ENCODE peak calls at places on chromosomes 12 and 14, in nine cellular contexts. X is gastrocnemius medialis; R is thoracic aorta; B is HFFc6; W is CD8-positive, alpha-beta T cell; Z is A549; J is AG04450; M is colonic mucosa; P is HL-60. Q is an unnamed sample.

GRCh38 chr12:91556909-91557308 is 374.3 kb upstream of the DCN start:
- DNase-seq in X (no peak), R (no peak), B (no peak), W (no peak), Z (no peak), J (no peak), M (peak), P (no peak), Q (no peak)

GRCh38 chr14:104810316-104810715 is 9.4 kb downstream of the ZBTB42 start:
- DNase-seq in X (no peak), R (no peak), B (no peak), W (no peak), Z (no peak), J (no peak), M (no peak), P (no peak), Q (no peak)

GRCh38 chr14:76901171-76902055 is 75.2 kb downstream of the LRRC74A start:
- DNase-seq in X (no peak), R (no peak), B (peak), W (no peak), Z (no peak), J (no peak), M (no peak), P (no peak), Q (no peak)

GRCh38 chr12:8658361-8658760 is 4.3 kb downstream of the MFAP5 start:
- DNase-seq in X (no peak), R (no peak), B (peak), W (no peak), Z (no peak), J (no peak), M (no peak), P (no peak), Q (no peak)

GRCh38 chr12:104656921-104657320 is 200.2 kb downstream of the CHST11 start:
- DNase-seq in X (peak), R (no peak), B (no peak), W (no peak), Z (no peak), J (peak), M (no peak), P (no peak), Q (no peak)

GRCh38 chr14:60931206-60931605 is 49.7 kb downstream of the TRMT5 start:
- DNase-seq in X (peak), R (no peak), B (no peak), W (no peak), Z (no peak), J (no peak), M (no peak), P (no peak), Q (no peak)

GRCh38 chr12:43676183-43676813 is 82.3 kb downstream of the PUS7L start:
- DNase-seq in X (no peak), R (no peak), B (no peak), W (no peak), Z (peak), J (no peak), M (no peak), P (peak), Q (no peak)

GRCh38 chr14:101334656-101335055 is 226.6 kb upstream of the DIO3 start:
- DNase-seq in X (no peak), R (no peak), B (no peak), W (no peak), Z (no peak), J (no peak), M (no peak), P (no peak), Q (no peak)

GRCh38 chr12:124828264-124829007 is 35.2 kb downstream of the SCARB1 start:
- DNase-seq in X (no peak), R (no peak), B (peak), W (no peak), Z (peak), J (no peak), M (peak), P (no peak), Q (no peak)

GRCh38 chr14:26255213-26255612 is 342.6 kb downstream of the NOVA1 start:
- DNase-seq in X (no peak), R (no peak), B (peak), W (no peak), Z (peak), J (no peak), M (no peak), P (no peak), Q (no peak)

GRCh38 chr14:75279739-75280447 is 1.3 kb downstream of the FOS start:
- DNase-seq in X (no peak), R (no peak), B (no peak), W (peak), Z (no peak), J (no peak), M (peak), P (no peak), Q (no peak)

GRCh38 chr14:38860530-38860929 is 242.5 kb downstream of the SEC23A start:
- DNase-seq in X (no peak), R (no peak), B (no peak), W (no peak), Z (no peak), J (no peak), M (no peak), P (no peak), Q (no peak)

GRCh38 chr12:104501641-104502040 is 44.9 kb downstream of the CHST11 start:
- DNase-seq in X (no peak), R (no peak), B (no peak), W (no peak), Z (no peak), J (no peak), M (no peak), P (no peak), Q (no peak)

GRCh38 chr12:64759035-64759894 is at the start of gene GNS:
- DNase-seq in X (peak), R (peak), B (peak), W (peak), Z (peak), J (peak), M (peak), P (peak), Q (peak)

GRCh38 chr12:51959921-51960320 is 8.4 kb downstream of the ACVR1B start:
- DNase-seq in X (no peak), R (no peak), B (no peak), W (no peak), Z (no peak), J (no peak), M (no peak), P (no peak), Q (no peak)

GRCh38 chr12:93441111-93441616 is 583 bp downstream of the UBE2N start:
- DNase-seq in X (no peak), R (no peak), B (no peak), W (peak), Z (peak), J (no peak), M (peak), P (no peak), Q (peak)

GRCh38 chr14:95320076-95320895 is 578 bp upstream of the CLMN start:
- DNase-seq in X (no peak), R (no peak), B (no peak), W (no peak), Z (no peak), J (no peak), M (no peak), P (no peak), Q (no peak)

GRCh38 chr12:110860833-110861291 is 14.1 kb downstream of the CCDC63 start:
- DNase-seq in X (no peak), R (no peak), B (no peak), W (no peak), Z (no peak), J (no peak), M (no peak), P (no peak), Q (no peak)

GRCh38 chr14:65833256-65833880 is 420.8 kb downstream of the FUT8 start:
- DNase-seq in X (peak), R (no peak), B (no peak), W (no peak), Z (no peak), J (no peak), M (no peak), P (no peak), Q (no peak)

GRCh38 chr14:58923751-58924405 is 264.6 kb upstream of the DAAM1 start:
- DNase-seq in X (no peak), R (no peak), B (no peak), W (no peak), Z (no peak), J (no peak), M (no peak), P (no peak), Q (no peak)

GRCh38 chr12:27973487-27973890 is 956 bp upstream of the PTHLH start:
- DNase-seq in X (no peak), R (no peak), B (no peak), W (no peak), Z (peak), J (no peak), M (no peak), P (no peak), Q (no peak)

GRCh38 chr12:46825526-46826414 is at the start of gene SLC38A4:
- DNase-seq in X (peak), R (no peak), B (peak), W (no peak), Z (no peak), J (no peak), M (peak), P (no peak), Q (no peak)

GRCh38 chr14:37776791-37777499 is 181.5 kb downstream of the TTC6 start:
- DNase-seq in X (no peak), R (no peak), B (no peak), W (no peak), Z (no peak), J (no peak), M (no peak), P (no peak), Q (no peak)

GRCh38 chr12:96445743-96446655 is 43.4 kb upstream of the CFAP54 start:
- DNase-seq in X (no peak), R (no peak), B (peak), W (peak), Z (peak), J (peak), M (no peak), P (peak), Q (no peak)

GRCh38 chr12:101935769-101936741 is 58.7 kb downstream of the DRAM1 start:
- DNase-seq in X (peak), R (no peak), B (peak), W (no peak), Z (no peak), J (peak), M (no peak), P (no peak), Q (no peak)

GRCh38 chr12:55780695-55781094 is 36.8 kb downstream of the SARNP start:
- DNase-seq in X (no peak), R (no peak), B (peak), W (no peak), Z (no peak), J (peak), M (no peak), P (peak), Q (no peak)

GRCh38 chr14:36067428-36068187 is 108.9 kb downstream of the PTCSC3 start:
- DNase-seq in X (no peak), R (no peak), B (no peak), W (no peak), Z (no peak), J (no peak), M (no peak), P (no peak), Q (no peak)

GRCh38 chr12:92261071-92261470 is 115.4 kb upstream of the BTG1 start:
- DNase-seq in X (no peak), R (no peak), B (no peak), W (no peak), Z (no peak), J (no peak), M (no peak), P (no peak), Q (no peak)

GRCh38 chr14:32588448-32589320 is 259.6 kb downstream of the AKAP6 start:
- DNase-seq in X (no peak), R (no peak), B (peak), W (no peak), Z (peak), J (no peak), M (no peak), P (peak), Q (no peak)

GRCh38 chr14:99122521-99123125 is 149.4 kb downstream of the BCL11B start:
- DNase-seq in X (no peak), R (no peak), B (no peak), W (no peak), Z (no peak), J (no peak), M (peak), P (no peak), Q (no peak)

DNA sequence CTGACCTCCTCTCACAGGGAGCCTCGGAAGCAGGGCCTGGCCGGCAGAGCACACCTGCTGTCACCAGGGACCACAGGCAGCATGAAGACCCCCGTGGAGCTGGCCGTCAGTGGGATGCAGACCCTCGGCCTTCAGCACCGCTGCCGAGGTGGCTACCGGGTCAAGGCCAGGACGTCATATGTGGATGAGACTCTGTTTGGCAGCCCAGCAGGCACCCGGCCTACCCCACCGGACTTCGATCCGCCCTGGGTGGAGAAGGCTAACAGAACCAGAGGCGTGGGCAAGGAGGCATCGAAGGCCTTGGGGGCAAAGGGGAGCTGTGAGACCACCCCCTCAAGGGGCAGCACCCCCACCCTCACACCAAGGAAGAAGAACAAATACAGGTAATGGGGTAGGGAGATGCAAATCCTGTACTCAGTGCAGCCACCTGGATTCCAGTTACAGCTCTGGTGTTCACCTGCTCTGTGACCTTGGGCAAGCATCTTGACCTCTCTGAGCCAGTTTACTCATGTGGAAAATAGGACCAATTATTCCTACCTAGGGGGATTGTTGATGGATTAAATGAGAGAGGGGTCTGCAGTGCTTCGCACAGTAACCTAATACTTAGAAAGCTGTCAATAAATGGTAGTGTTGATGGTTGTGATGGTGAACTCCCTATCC is 1.3 kb downstream of the RITA1 start:
- DNase-seq in X (no peak), R (no peak), B (no peak), W (no peak), Z (no peak), J (no peak), M (peak), P (no peak), Q (no peak)
- TF ChIP-seq CTCF in X (no peak), R (no peak), B (no peak), W (no peak), Z (no peak), J (no peak), M (no peak), P (no peak), Q (no peak)

GRCh38 chr14:73662439-73663056 is 17.8 kb downstream of the DNAL1 start:
- DNase-seq in X (peak), R (no peak), B (peak), W (no peak), Z (peak), J (peak), M (peak), P (no peak), Q (no peak)
- TF ChIP-seq CTCF in X (peak), R (no peak), B (peak), W (no peak), Z (peak), J (peak), M (no peak), P (no peak), Q (no peak)

DNA sequence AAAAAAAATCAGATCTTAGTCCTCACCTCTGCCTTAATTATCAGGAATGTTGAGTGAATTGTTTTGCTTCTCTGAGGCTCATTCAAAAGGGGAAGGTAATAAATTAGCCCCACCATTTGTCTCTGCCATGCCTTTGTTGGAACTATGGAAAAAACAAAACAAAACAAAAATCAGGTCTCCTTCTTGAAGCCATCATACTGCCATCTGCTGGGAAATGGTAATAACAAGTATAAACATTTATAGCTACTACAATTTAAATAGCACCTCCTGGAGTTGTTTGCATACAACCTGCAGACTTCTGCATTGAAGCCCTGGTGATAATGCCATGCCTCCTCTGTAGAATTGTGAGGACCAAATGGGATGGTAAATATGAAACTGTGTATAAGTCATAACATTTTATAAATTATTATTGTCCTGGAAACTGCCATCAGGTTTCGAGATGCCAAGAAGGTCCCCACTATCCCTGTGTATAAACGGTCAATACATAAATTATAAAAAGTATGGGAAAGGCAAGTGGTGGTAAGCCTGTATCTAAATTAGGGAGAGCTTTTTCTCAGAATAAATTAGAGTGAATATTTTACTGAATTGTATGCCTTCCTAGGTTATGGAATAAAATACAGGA is 87.2 kb upstream of the FGD4 start:
- DNase-seq in X (no peak), R (no peak), B (peak), W (no peak), Z (peak), J (peak), M (no peak), P (no peak), Q (no peak)
- TF ChIP-seq CTCF in X (peak), R (peak), B (peak), W (peak), Z (peak), J (peak), M (peak), P (no peak), Q (peak)

DNA sequence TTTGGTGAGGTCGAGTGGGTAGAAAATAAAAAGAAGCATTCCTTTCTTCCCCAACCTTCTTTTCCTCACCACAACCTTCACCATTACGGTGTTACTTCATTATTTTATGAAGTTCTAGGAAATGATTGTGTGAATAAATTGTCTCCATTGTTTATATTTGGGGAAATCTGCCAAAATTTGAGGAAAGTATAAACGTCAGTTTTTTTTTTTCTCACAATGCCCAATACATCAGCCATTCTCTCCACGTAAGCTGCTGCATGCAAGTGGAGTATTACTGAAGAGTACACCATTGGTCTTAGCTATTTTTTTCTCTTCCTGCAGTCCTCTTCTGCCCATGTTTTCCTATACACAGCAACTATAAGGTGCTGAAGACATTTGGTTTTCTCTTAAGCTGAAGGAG is 9.1 kb upstream of the POLR3B start:
- DNase-seq in X (no peak), R (no peak), B (no peak), W (no peak), Z (no peak), J (no peak), M (no peak), P (no peak), Q (no peak)
- TF ChIP-seq CTCF in X (no peak), R (no peak), B (no peak), W (no peak), Z (no peak), J (no peak), M (no peak), P (no peak), Q (no peak)

GRCh38 chr12:128069359-128069997 is 197.5 kb upstream of the TMEM132C start:
- DNase-seq in X (no peak), R (no peak), B (peak), W (no peak), Z (peak), J (no peak), M (peak), P (no peak), Q (no peak)
- TF ChIP-seq CTCF in X (no peak), R (peak), B (peak), W (peak), Z (peak), J (peak), M (peak), P (peak), Q (peak)

GRCh38 chr12:67394600-67394999 is 125.4 kb downstream of the CAND1 start:
- DNase-seq in X (peak), R (peak), B (no peak), W (no peak), Z (no peak), J (peak), M (no peak), P (no peak), Q (no peak)
- TF ChIP-seq CTCF in X (no peak), R (no peak), B (no peak), W (no peak), Z (no peak), J (peak), M (no peak), P (no peak), Q (no peak)

Q was measured in CD14-positive monocyte.